ENCODE peak calls at places on chromosomes 4 and X, in seven cellular contexts. S, Y, I, J, B, C and Z are unnamed samples.

GRCh38 chr4:41287852-41288251 is 31.1 kb downstream of the UCHL1 start:
- DNase-seq in B (no peak), S (no peak), C (no peak), Y (no peak), J (no peak), I (no peak), Z (no peak)

GRCh38 chrX:40100141-40100536 is 2.4 kb upstream of the BCOR start:
- DNase-seq in Y (no peak), I (no peak), S (no peak), B (no peak), J (no peak), C (no peak), Z (no peak)

GRCh38 chr4:3417448-3417847 is 24.3 kb upstream of the HGFAC start:
- DNase-seq in Y (no peak), B (no peak), S (no peak), C (no peak), J (no peak), I (no peak), Z (no peak)

GRCh38 chr4:151039733-151040132 is 24.6 kb upstream of the LRBA start:
- DNase-seq in C (no peak), B (no peak), J (no peak), S (no peak), Y (no peak), I (no peak), Z (no peak)

GRCh38 chrX:108399427-108400165 is 38.6 kb downstream of the COL4A6 start:
- DNase-seq in I (no peak), B (no peak), S (no peak), C (no peak), Y (no peak), J (no peak), Z (no peak)

GRCh38 chr4:98722000-98722399 is 63.6 kb upstream of the TSPAN5 start:
- DNase-seq in C (no peak), Y (no peak), B (no peak), I (no peak), S (no peak), J (no peak), Z (no peak)

GRCh38 chr4:174036111-174036510 is 247.4 kb downstream of the FBXO8 start:
- DNase-seq in C (no peak), B (no peak), Y (no peak), I (no peak), J (no peak), S (no peak), Z (no peak)

GRCh38 chr4:95547708-95548471 is 883 bp downstream of the UNC5C start:
- DNase-seq in J (no peak), Y (no peak), S (no peak), B (no peak), I (no peak), C (no peak), Z (no peak)

GRCh38 chr4:73732759-73733431 is 7.5 kb upstream of the CXCL8 start:
- DNase-seq in S (no peak), J (no peak), I (no peak), C (no peak), Y (no peak), B (no peak), Z (no peak)

GRCh38 chr4:11623726-11624037 is 195.0 kb upstream of the HS3ST1 start:
- DNase-seq in J (no peak), I (no peak), B (no peak), S (no peak), C (no peak), Y (no peak), Z (no peak)

GRCh38 chrX:11758400-11759171 is 549 bp downstream of the MSL3 start:
- DNase-seq in B (peak), J (peak), I (peak), S (peak), Y (peak), C (peak), Z (peak)

GRCh38 chrX:73390628-73391567 is 56.0 kb upstream of the CDX4 start:
- DNase-seq in J (no peak), S (no peak), B (no peak), I (no peak), C (no peak), Y (no peak), Z (no peak)